ENCODE peak calls at places on chromosomes 6 and 20, in ten cellular contexts. M is hippocampal formation, S is uterus, R is NCI-H2107, Z is aorta, W is NB4, B is fibroblast of gingiva, U is A549, F is AG09309, G is GOT3. A is an unnamed sample.

GRCh38 chr6:36727491-36728021 is 29.9 kb downstream of the RAB44 start:
- DNase-seq in B (no peak), F (no peak), G (no peak), S (no peak), M (no peak), W (peak; percentile 71), Z (peak; percentile 67), R (peak; percentile 11), U (no peak), A (no peak)

GRCh38 chr6:120384671-120385070 is 949.6 kb downstream of the TBC1D32 start:
- DNase-seq in F (no peak), W (no peak), R (no peak), Z (no peak), S (no peak), G (no peak), B (no peak), M (no peak), U (no peak), A (no peak)

GRCh38 chr6:15962449-15962764 is 166.5 kb upstream of the MYLIP start:
- DNase-seq in F (peak; percentile 74), Z (no peak), B (peak; percentile 59), M (no peak), R (no peak), U (no peak), W (no peak), S (no peak), G (no peak), A (no peak)

GRCh38 chr6:40419881-40420705 is 167.1 kb downstream of the LRFN2 start:
- DNase-seq in G (no peak), B (no peak), R (no peak), M (no peak), Z (no peak), F (no peak), S (no peak), W (no peak), U (no peak), A (no peak)

GRCh38 chr20:49248879-49249665 is 28.8 kb downstream of the ZNFX1 start:
- DNase-seq in G (no peak), S (no peak), R (no peak), W (no peak), F (no peak), U (no peak), Z (no peak), B (no peak), M (no peak), A (no peak)

GRCh38 chr6:28807682-28808280 is 116.0 kb downstream of the TRIM27 start:
- DNase-seq in U (no peak), R (no peak), S (no peak), G (no peak), Z (no peak), W (peak; percentile 77), M (no peak), B (peak; percentile 42), F (no peak), A (no peak)

GRCh38 chr6:168994966-168995365 is 258.7 kb downstream of the THBS2 start:
- DNase-seq in F (no peak), M (no peak), G (no peak), U (no peak), W (no peak), R (no peak), B (no peak), S (no peak), Z (no peak), A (no peak)

GRCh38 chr6:56984884-56985283 is 30.0 kb downstream of the BEND6 start:
- DNase-seq in F (no peak), Z (no peak), G (no peak), U (no peak), W (no peak), R (no peak), M (no peak), B (no peak), S (no peak), A (no peak)

GRCh38 chr6:15769471-15770088 is 106.8 kb upstream of the DTNBP1 start:
- DNase-seq in W (no peak), M (no peak), G (no peak), U (no peak), R (no peak), F (no peak), B (no peak), S (no peak), Z (no peak), A (no peak)

GRCh38 chr6:129709909-129710721 is at the start of gene ARHGAP18:
- DNase-seq in W (peak; percentile 97), S (peak; percentile 85), M (peak; percentile 63), G (peak; percentile 59), B (peak; percentile 94), F (peak; percentile 77), R (no peak), Z (peak; percentile 95), U (peak; percentile 53), A (peak; percentile 23)

GRCh38 chr20:24206995-24207394 is 218.4 kb upstream of the GGTLC1 start:
- DNase-seq in R (no peak), B (no peak), M (no peak), S (no peak), U (no peak), G (no peak), W (no peak), F (no peak), Z (no peak), A (no peak)

GRCh38 chr6:44062105-44062770 is 65.0 kb downstream of the MRPL14 start:
- DNase-seq in F (no peak), Z (no peak), W (no peak), S (no peak), B (no peak), G (no peak), U (no peak), M (no peak), R (no peak), A (no peak)

GRCh38 chr6:169097336-169098052 is 156.2 kb downstream of the THBS2 start:
- DNase-seq in G (peak; percentile 16), R (no peak), F (peak; percentile 97), U (no peak), S (no peak), W (no peak), Z (no peak), M (no peak), B (peak; percentile 82), A (no peak)

GRCh38 chr20:4951299-4951698 is 50.0 kb downstream of the SLC23A2 start:
- DNase-seq in W (no peak), F (no peak), G (no peak), Z (no peak), S (peak; percentile 63), U (peak; percentile 41), M (peak; percentile 42), R (no peak), B (peak; percentile 71), A (no peak)

GRCh38 chr6:16578695-16579094 is 182.6 kb downstream of the ATXN1 start:
- DNase-seq in U (no peak), R (no peak), S (no peak), F (no peak), Z (no peak), W (no peak), G (no peak), B (no peak), M (no peak), A (no peak)

GRCh38 chr20:57872816-57873409 is 163.1 kb upstream of the PMEPA1 start:
- DNase-seq in R (no peak), G (no peak), Z (peak; percentile 30), F (no peak), U (no peak), B (no peak), M (no peak), W (no peak), S (no peak), A (no peak)

GRCh38 chr6:12150812-12151432 is 138.8 kb downstream of the HIVEP1 start:
- DNase-seq in G (no peak), R (no peak), W (peak; percentile 56), Z (no peak), F (no peak), U (peak; percentile 25), B (no peak), M (peak; percentile 10), S (no peak), A (peak; percentile 26)

GRCh38 chr20:10806539-10806938 is 132.7 kb upstream of the JAG1 start:
- DNase-seq in U (no peak), S (no peak), M (no peak), Z (no peak), R (no peak), W (no peak), B (peak; percentile 61), G (no peak), F (no peak), A (no peak)

GRCh38 chr20:26218301-26218700 is 521.6 kb upstream of the ZNF337 start:
- DNase-seq in M (no peak), Z (no peak), G (no peak), R (no peak), W (no peak), S (no peak), B (no peak), U (no peak), F (no peak), A (no peak)

GRCh38 chr6:108592371-108593337 is 31.9 kb downstream of the FOXO3 start:
- DNase-seq in F (peak; percentile 79), R (peak; percentile 48), M (no peak), B (peak; percentile 89), Z (no peak), S (peak; percentile 64), W (peak; percentile 89), U (no peak), G (no peak), A (peak; percentile 13)

GRCh38 chr20:12229891-12230290 is 312.2 kb downstream of the BTBD3 start:
- DNase-seq in U (no peak), B (no peak), G (no peak), M (no peak), R (no peak), S (no peak), W (no peak), Z (no peak), F (no peak), A (no peak)